ENCODE peak calls at places on chromosome 18, in four cellular contexts. T, D, P and I are unnamed samples.
A peak's percentile ranks its signal among the peaks of the same experiment; 100 is the strongest.

GRCh38 chr18:62741118-62741566 is 25.8 kb downstream of the PHLPP1 start:
- DNase-seq in T (no peak), D (peak; percentile 24), P (no peak), I (peak; percentile 66)

GRCh38 chr18:36379426-36379984 is 82.0 kb downstream of the FHOD3 start:
- DNase-seq in T (no peak), D (no peak), P (no peak), I (no peak)

GRCh38 chr18:6842081-6842480 is 112.6 kb downstream of the ARHGAP28 start:
- DNase-seq in T (no peak), D (no peak), P (no peak), I (no peak)

GRCh38 chr18:59926131-59926530 is 26.3 kb downstream of the PMAIP1 start:
- DNase-seq in T (no peak), D (no peak), P (no peak), I (no peak)

GRCh38 chr18:46340716-46341115 is 236.5 kb downstream of the HAUS1 start:
- DNase-seq in T (no peak), D (no peak), P (no peak), I (no peak)

GRCh38 chr18:79059456-79059855 is 9.7 kb upstream of the ATP9B start:
- DNase-seq in T (no peak), D (no peak), P (no peak), I (no peak)

GRCh38 chr18:51168031-51168742 is 29.3 kb downstream of the MEX3C start:
- DNase-seq in T (no peak), D (no peak), P (no peak), I (no peak)

GRCh38 chr18:47458483-47458882 is 207.0 kb upstream of the SKOR2 start:
- DNase-seq in T (no peak), D (no peak), P (no peak), I (no peak)

GRCh38 chr18:22505136-22505535 is 87.4 kb upstream of the CTAGE1 start:
- DNase-seq in T (no peak), D (no peak), P (no peak), I (no peak)

GRCh38 chr18:33123852-33124251 is 316.7 kb downstream of the CCDC178 start:
- DNase-seq in T (no peak), D (no peak), P (no peak), I (no peak)

GRCh38 chr18:53947092-53947640 is 277.3 kb downstream of the MBD2 start:
- DNase-seq in T (no peak), D (no peak), P (no peak), I (no peak)

GRCh38 chr18:23853448-23854210 is 160.9 kb upstream of the TTC39C start:
- DNase-seq in T (no peak), D (no peak), P (no peak), I (no peak)

GRCh38 chr18:33040213-33040612 is 267.4 kb upstream of the KLHL14 start:
- DNase-seq in T (no peak), D (no peak), P (no peak), I (no peak)

GRCh38 chr18:58451115-58451971 is 177.5 kb downstream of the ALPK2 start:
- DNase-seq in T (no peak), D (no peak), P (no peak), I (no peak)

GRCh38 chr18:45730832-45731545 is 7.0 kb downstream of the SLC14A1 start:
- DNase-seq in T (peak; percentile 69), D (no peak), P (no peak), I (no peak)

GRCh38 chr18:1039421-1039820 is 134.8 kb downstream of the ADCYAP1 start:
- DNase-seq in T (no peak), D (no peak), P (no peak), I (no peak)

GRCh38 chr18:79200546-79201268 is 131.5 kb downstream of the ATP9B start:
- DNase-seq in T (no peak), D (no peak), P (peak; percentile 30), I (peak; percentile 29)

GRCh38 chr18:62716679-62717058 is 1.3 kb downstream of the PHLPP1 start:
- DNase-seq in T (no peak), D (no peak), P (peak; percentile 51), I (peak; percentile 62)

DNA sequence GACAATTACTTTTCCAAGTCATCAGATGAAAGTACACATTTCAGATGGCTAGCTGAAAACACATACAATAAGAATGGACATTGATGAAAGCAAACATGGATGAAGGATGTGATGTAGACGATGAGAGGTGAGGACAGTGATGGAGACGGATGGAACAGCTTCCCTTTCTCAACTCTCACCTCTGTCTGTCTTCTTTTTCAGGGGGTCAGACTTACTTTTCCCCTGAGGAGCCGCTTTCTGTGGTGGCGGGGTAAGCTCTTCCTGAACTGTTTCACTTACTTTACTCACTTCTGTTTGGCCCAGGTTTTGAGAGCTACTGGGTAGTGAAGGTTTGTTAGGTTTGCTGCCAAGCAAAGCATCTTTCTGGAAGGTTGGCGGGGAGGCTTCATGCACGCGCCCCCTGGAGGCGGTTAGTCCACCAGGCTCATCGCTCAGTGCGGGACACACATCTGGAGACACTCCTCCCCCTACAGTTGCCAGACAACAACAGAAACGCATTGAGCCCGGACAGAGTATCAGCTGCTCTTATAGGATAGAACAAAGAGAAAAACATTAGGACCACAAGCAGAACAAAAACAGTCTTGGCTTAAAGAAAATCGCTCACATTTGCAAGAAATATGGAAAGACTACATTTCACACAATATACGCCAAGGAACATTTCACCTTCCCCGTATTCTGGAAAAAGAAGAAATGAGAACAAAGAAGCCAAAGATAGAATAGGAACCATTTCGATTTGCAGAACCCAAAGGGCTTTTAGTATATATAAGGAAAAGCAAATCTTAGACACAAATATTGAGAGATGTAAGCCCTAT is 90.5 kb downstream of the MYOM1 start:
- DNase-seq in T (peak; percentile 56), D (peak; percentile 76), P (peak; percentile 81), I (peak; percentile 85)
- TF ChIP-seq CTCF in T (peak; percentile 94), D (peak; percentile 97), P (peak; percentile 83), I (peak; percentile 75)

GRCh38 chr18:11872479-11873136 is 21.4 kb downstream of the CHMP1B start:
- DNase-seq in T (no peak), D (no peak), P (no peak), I (no peak)
- TF ChIP-seq CTCF in T (peak; percentile 74), D (peak; percentile 19), P (peak; percentile 25), I (peak; percentile 45)

GRCh38 chr18:12279781-12280531 is 25.8 kb downstream of the CIDEA start:
- DNase-seq in T (no peak), D (no peak), P (no peak), I (no peak)

GRCh38 chr18:12276736-12277554 is 22.8 kb downstream of the CIDEA start:
- DNase-seq in T (no peak), D (no peak), P (no peak), I (no peak)

GRCh38 chr18:12281861-12282260 is 26.2 kb upstream of the TUBB6 start:
- DNase-seq in T (no peak), D (no peak), P (no peak), I (no peak)

GRCh38 chr18:12278153-12278764 is 24.1 kb downstream of the CIDEA start:
- DNase-seq in T (no peak), D (no peak), P (no peak), I (no peak)

DNA sequence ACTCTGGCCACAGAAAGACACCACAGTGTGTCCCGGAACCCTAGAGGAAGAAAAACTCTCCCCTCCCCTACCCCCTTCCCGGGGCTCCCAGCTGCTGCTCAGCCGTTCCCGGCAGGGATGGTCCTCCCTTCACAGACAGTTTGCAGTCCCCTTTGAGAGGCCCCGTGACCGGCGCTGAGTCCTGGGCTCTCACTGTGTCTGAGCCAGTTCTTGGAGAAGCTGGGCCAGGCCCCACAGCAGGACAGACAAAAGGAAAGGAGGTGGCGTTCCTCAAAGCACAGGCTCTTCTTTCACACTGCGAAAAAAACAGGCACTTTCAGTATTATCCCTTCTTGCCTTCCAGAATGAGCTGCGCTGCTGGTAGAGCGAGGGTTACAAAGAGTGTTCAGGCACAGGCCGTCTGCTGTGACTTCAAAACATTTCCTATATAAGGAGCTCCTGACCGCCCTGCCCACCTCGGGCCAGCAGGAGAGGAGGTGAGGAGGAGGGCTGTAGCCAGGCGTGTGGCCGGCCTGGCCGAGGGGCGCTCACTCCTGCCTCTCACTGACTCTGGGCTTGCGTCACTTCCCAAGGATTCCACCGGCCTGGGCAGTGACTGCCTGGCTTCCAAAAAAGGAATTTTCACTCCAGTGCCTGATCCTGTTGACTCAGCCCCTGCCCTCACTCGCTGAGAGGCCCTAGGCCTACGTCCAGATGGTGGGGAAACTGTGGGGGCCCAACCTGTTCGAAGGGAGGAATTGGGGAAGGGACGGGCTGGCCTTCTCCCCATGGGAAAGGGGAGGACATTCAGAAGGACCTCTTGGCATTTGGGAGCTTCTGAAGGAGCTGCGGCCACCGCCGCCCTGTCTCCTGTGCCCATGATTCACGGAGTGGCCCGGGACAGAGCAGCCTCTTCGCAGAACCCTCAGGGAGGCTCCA is 24.9 kb downstream of the CIDEA start:
- DNase-seq in T (no peak), D (peak; percentile 91), P (peak; percentile 19), I (peak; percentile 53)
- TF ChIP-seq CTCF in T (no peak), D (no peak), P (no peak), I (no peak)

DNA sequence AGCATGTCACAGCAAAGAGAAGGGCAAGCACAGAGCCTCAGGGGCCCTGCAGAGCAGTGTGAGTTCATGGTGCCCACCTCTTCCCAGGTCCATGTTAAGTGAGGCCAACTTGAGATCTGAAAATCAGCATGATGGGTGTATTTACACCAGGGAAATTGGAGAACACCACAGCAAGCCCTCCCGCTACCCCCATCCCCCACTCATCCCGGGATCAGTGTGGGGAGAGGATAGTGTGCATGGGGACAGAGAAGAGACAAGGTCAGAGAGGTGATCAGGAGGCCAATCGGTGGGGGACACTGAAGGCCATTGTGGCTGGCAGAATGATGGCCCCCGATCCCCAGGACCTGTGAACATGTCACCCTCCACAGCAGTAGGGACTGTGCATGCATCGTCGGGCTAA is 54.7 kb downstream of the PTGR3 start:
- DNase-seq in T (no peak), D (no peak), P (no peak), I (no peak)
- TF ChIP-seq CTCF in T (no peak), D (no peak), P (no peak), I (no peak)

GRCh38 chr18:48782381-48782841 is 168.4 kb downstream of the SMAD7 start:
- DNase-seq in T (no peak), D (no peak), P (no peak), I (no peak)

GRCh38 chr18:48781041-48781989 is 169.4 kb downstream of the SMAD7 start:
- DNase-seq in T (no peak), D (no peak), P (peak; percentile 34), I (peak; percentile 69)

GRCh38 chr18:48780151-48781001 is 170.4 kb downstream of the SMAD7 start:
- DNase-seq in T (no peak), D (no peak), P (no peak), I (no peak)

GRCh38 chr18:48783616-48784520 is 166.9 kb downstream of the SMAD7 start:
- DNase-seq in T (no peak), D (no peak), P (no peak), I (no peak)

GRCh38 chr18:48781990-48782368 is 168.8 kb downstream of the SMAD7 start:
- DNase-seq in T (no peak), D (no peak), P (no peak), I (no peak)
- TF ChIP-seq CTCF in T (no peak), D (no peak), P (no peak), I (no peak)

DNA sequence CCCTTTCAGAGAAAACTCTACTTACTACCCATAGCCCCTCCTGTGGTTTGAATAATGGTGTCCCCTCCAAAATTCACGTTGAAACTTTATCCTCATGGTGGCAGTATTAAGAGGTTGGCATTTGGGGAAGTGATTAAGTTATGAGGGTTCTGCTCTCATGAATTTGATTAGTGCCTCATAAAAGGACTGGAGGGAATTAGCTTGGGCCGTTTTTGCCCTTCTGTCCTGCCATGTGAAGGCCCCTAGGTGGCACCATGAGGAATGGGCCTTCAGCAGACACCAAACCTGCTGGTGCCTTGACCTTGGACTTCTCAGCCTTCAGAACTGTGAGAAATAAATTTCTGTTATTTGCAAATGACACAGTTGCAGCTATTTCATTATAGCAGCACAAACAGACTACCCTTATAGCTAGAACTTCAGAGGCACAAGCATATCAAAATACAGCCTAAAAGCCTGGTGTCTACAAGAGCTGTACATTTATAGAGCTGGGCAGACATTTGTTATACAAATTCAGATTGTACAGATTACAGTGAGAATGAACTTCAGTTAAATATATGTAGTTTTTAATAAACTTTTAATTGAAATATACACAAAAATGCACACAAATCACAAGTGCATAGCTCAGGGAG is 2.6 kb upstream of the PTPN2 start:
- DNase-seq in T (no peak), D (no peak), P (no peak), I (no peak)
- TF ChIP-seq CTCF in T (peak; percentile 82), D (peak; percentile 58), P (peak; percentile 21), I (peak; percentile 38)